ENCODE peak calls at places on chromosomes 2 and 18, in four cellular contexts. V, M, N and G are unnamed samples.

GRCh38 chr2:196513796-196514526 is 125.6 kb upstream of the CCDC150 start:
- DNase-seq in V (no peak), N (no peak), M (no peak), G (no peak)

GRCh38 chr2:167651406-167652151 is 595.8 kb downstream of the STK39 start:
- DNase-seq in N (no peak), M (no peak), V (no peak), G (no peak)

GRCh38 chr2:27833931-27834330 is 56.3 kb downstream of the RBKS start:
- DNase-seq in V (no peak), N (peak), M (peak), G (no peak)

GRCh38 chr2:26384183-26384582 is 17.5 kb upstream of the DRC1 start:
- DNase-seq in M (no peak), V (no peak), N (no peak), G (no peak)

GRCh38 chr2:196444442-196444841 is 195.1 kb upstream of the CCDC150 start:
- DNase-seq in V (no peak), N (no peak), M (no peak), G (no peak)

GRCh38 chr2:165957030-165957675 is 3.6 kb upstream of the TTC21B start:
- DNase-seq in V (peak), N (no peak), M (no peak), G (no peak)

GRCh38 chr18:22446325-22446724 is 28.6 kb upstream of the CTAGE1 start:
- DNase-seq in N (no peak), M (no peak), V (no peak), G (no peak)

GRCh38 chr18:21194871-21195771 is 46.9 kb upstream of the GREB1L start:
- DNase-seq in M (no peak), V (peak), N (peak), G (peak)

GRCh38 chr2:37301408-37301807 is 23.2 kb downstream of the PRKD3 start:
- DNase-seq in V (no peak), N (no peak), M (no peak), G (no peak)

GRCh38 chr2:8794923-8795825 is 42.2 kb downstream of the KIDINS220 start:
- DNase-seq in N (peak), V (peak), M (no peak), G (no peak)

GRCh38 chr2:2292381-2292780 is 38.7 kb downstream of the MYT1L start:
- DNase-seq in N (no peak), V (no peak), M (no peak), G (no peak)

GRCh38 chr2:74887445-74887951 is 53.6 kb downstream of the HK2 start:
- DNase-seq in M (peak), N (peak), V (peak), G (no peak)

GRCh38 chr2:188973650-188974049 is 523 bp upstream of the COL3A1 start:
- DNase-seq in V (peak), N (no peak), M (no peak), G (no peak)

GRCh38 chr2:100451734-100452133 is 18.5 kb upstream of the NMS start:
- DNase-seq in N (no peak), V (no peak), M (no peak), G (no peak)

GRCh38 chr2:154704991-154705390 is 6.5 kb downstream of the KCNJ3 start:
- DNase-seq in V (no peak), N (no peak), M (no peak), G (no peak)

GRCh38 chr2:187825108-187825507 is 270.9 kb upstream of the TFPI start:
- DNase-seq in N (no peak), V (no peak), M (no peak), G (no peak)

GRCh38 chr18:68121308-68121707 is 593.6 kb downstream of the TMX3 start:
- DNase-seq in M (no peak), V (no peak), N (no peak), G (no peak)

GRCh38 chr2:42342061-42342794 is 18.8 kb downstream of the COX7A2L start:
- DNase-seq in M (peak), V (peak), N (peak), G (no peak)

GRCh38 chr2:12554235-12555011 is 162.3 kb upstream of the TRIB2 start:
- DNase-seq in N (no peak), M (no peak), V (no peak), G (no peak)

GRCh38 chr2:203582468-203582867 is 47.4 kb upstream of the RAPH1 start:
- DNase-seq in N (no peak), V (peak), M (no peak), G (no peak)

GRCh38 chr18:61333746-61334490 is 688 bp downstream of the CDH20 start:
- DNase-seq in N (no peak), M (peak), V (peak), G (no peak)

GRCh38 chr2:235055891-235056516 is 104.2 kb downstream of the SH3BP4 start:
- DNase-seq in V (peak), N (no peak), M (peak), G (no peak)

GRCh38 chr2:151027147-151027546 is 234.5 kb downstream of the RBM43 start:
- DNase-seq in N (no peak), V (peak), M (no peak), G (no peak)

GRCh38 chr2:164974221-164974620 is 18.9 kb upstream of the SLC38A11 start:
- DNase-seq in N (no peak), V (no peak), M (no peak), G (no peak)

GRCh38 chr2:43197568-43197896 is 28.9 kb downstream of the ZFP36L2 start:
- DNase-seq in N (no peak), V (no peak), M (peak), G (no peak)

GRCh38 chr2:73611867-73612266 is 30.4 kb downstream of the NAT8 start:
- DNase-seq in V (no peak), N (peak), M (no peak), G (no peak)

GRCh38 chr2:1052671-1053270 is 102.1 kb downstream of the SNTG2 start:
- DNase-seq in V (peak), N (peak), M (no peak), G (no peak)

GRCh38 chr2:1053781-1054180 is 103.1 kb downstream of the SNTG2 start:
- DNase-seq in V (no peak), M (no peak), N (no peak), G (no peak)

GRCh38 chr2:1051585-1051984 is 100.9 kb downstream of the SNTG2 start:
- DNase-seq in V (no peak), N (no peak), M (no peak), G (no peak)

GRCh38 chr2:1049691-1050090 is 99.0 kb downstream of the SNTG2 start:
- DNase-seq in V (no peak), N (peak), M (no peak), G (no peak)

DNA sequence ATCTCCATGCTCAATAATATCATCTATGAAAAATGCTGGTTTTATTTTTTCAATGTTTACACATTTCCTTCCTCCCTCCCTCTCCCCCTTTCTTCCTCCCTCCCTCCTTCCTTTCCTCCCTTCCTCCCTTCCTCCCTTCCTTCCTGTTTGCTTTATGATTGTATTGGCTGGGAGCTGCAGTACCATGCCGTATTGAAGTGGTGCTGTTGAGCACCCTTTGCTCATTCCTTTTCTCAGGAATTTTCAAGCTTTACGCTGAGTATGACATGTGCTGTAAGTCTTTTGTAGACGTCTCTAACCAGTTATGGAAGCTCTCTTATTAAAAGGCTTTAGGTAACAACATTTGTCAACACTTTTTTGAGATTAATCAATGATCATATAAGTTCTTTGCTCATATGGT is 100.4 kb downstream of the SNTG2 start:
- DNase-seq in M (no peak), V (peak), N (peak), G (no peak)
- TF ChIP-seq CTCF in M (peak), V (peak), N (peak), G (no peak)

GRCh38 chr2:161414385-161415040 is 1.6 kb upstream of the TBR1 start:
- DNase-seq in M (peak), N (peak), V (peak), G (peak)
- TF ChIP-seq CTCF in M (peak), N (no peak), V (peak), G (peak)

GRCh38 chr2:69914235-69915049 is 467 bp upstream of the MXD1 start:
- DNase-seq in N (peak), M (peak), V (peak), G (peak)
- TF ChIP-seq CTCF in N (no peak), M (peak), V (peak), G (peak)

DNA sequence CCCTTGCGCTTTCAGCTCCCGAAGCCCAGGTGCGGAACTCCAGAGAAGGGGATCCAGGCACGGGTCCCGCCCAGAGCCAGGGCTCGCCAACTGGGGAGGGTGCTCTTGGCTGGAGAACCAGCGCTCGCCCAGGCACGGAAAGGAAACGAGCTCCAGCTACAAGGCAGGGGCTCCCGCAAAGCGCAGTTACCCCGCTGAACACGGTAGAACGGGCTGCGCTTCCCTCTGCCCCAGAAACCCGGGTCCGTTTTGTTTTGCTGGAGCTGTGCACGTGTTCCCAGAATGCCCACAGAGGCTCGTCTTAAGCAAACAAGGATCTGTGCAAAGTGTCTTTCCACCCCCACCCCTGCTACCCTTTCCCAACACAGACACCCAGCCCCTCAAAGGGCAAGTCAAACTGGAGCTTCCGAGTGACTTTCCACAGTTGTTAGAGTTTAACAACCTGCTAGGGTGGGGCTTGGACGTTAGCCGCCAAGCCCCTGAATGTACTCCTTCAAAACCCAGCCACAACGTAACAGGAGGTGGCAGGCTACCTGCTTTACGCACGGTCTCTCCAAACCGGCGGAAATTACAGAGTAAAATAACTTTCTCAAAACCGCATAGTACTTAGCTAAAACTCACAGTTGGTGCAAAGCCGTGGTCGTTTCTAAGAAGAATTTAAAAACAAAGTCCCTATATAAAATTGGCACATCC is 772 bp downstream of the RNF125 start:
- DNase-seq in V (peak), N (peak), M (peak), G (peak)
- TF ChIP-seq CTCF in V (no peak), N (no peak), M (peak), G (peak)

DNA sequence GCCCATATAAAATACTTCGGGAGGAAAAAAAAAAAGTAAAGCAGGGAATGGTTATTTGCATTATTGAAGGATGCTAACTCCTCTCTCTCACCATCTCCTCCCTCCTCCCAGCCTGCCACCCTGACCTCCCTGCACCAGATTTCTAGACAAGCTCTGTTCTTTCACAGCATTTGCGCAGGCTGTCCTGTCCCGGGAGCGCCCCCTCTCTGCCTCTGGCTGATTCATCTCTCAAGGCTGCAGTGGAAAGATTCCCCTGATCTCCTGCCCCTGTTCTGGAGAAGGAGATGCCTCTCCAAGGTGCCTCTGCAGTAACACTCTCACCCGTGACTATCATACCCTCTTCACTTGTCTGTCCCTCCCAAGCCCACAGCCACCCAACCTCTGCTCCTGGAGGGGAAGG is 38.5 kb downstream of the COL4A4 start:
- DNase-seq in N (no peak), V (no peak), M (peak), G (no peak)
- TF ChIP-seq CTCF in N (no peak), V (no peak), M (peak), G (peak)

DNA sequence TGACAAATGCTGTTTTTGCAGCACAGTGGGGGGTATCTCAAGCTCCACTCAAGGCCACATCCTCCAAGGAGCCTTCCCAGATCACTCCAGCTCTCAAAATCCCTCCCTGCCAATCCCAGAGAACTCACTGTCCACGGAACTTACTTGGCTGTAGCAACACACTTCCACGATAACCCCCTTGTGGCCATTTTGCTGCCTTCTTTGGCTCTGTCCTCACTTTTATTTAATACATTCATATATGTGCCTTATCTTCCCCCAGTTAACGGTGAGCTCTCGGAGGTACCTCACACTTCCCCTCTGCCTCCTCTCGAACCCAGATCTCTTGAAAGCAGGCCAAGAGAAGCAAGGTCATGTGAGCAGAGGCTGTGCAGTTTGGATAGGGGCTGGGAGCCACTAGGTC is 122.3 kb downstream of the TNS1 start:
- DNase-seq in M (no peak), V (no peak), N (no peak), G (no peak)
- TF ChIP-seq CTCF in M (peak), V (peak), N (no peak), G (no peak)

DNA sequence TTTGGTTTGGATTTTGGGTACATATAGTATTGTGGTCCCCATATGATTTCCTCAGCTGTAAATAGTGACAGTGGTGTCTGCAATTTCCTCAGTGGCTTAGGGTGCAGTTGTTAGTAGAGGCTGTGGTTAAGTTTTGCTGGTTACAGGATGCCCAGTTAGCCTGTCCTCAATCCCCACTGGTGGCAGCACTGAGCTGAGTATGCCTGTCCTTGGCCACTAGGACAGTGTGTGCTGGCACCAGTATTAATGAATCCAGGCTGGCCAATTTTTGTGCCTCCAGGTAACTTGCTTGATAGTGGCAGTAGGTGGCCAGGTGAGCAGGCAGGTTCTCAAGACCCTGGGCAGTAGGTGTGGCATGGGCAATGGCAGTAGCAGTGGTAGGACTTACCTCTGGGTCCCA is 973.1 kb downstream of the TMEM182 start:
- DNase-seq in V (no peak), M (peak), N (no peak), G (no peak)
- TF ChIP-seq CTCF in V (no peak), M (peak), N (no peak), G (no peak)

GRCh38 chr2:238172439-238172838 is 13.7 kb downstream of the ERFE start:
- DNase-seq in V (no peak), N (no peak), M (no peak), G (no peak)

GRCh38 chr2:238171575-238172187 is 12.9 kb downstream of the ERFE start:
- DNase-seq in N (no peak), M (no peak), V (no peak), G (no peak)

GRCh38 chr2:238174701-238175100 is 15.9 kb downstream of the ERFE start:
- DNase-seq in N (no peak), V (no peak), M (no peak), G (no peak)

GRCh38 chr2:238174291-238174690 is 15.5 kb downstream of the ERFE start:
- DNase-seq in N (no peak), M (no peak), V (no peak), G (no peak)

DNA sequence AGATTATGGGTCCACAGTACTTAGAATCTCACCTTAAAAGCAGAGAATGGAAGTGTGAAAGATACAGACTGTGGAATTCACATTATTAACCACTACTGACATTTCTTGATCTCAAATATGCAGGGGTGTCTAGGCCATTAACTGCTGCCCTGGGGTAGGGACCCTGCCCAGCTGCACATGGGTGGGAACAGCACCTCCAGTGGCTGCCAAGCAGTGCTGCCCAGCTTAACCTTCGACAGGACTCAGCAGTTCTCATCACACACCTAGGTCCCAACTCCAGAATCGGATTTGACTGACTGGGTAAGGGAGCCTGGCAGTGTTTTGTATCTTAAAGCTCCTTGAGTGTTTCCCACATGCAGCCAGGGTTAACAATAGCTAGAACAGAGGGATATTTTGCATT is 14.9 kb downstream of the ERFE start:
- DNase-seq in N (no peak), V (no peak), M (no peak), G (no peak)
- TF ChIP-seq CTCF in N (no peak), V (no peak), M (peak), G (no peak)